ENCODE peak calls at places on chromosome 2, in eight cellular contexts. One of them, this sample, is unnamed. For H3K27me3, the result is how much of the 10 kb centered on the place peaks cover.

GRCh38 chr2:236743623-236744280 is 174.1 kb downstream of the ACKR3 start:
- DNase-seq in CD8-positive, alpha-beta T cell: no peak
- DNase-seq in HepG2: no peak
- DNase-seq in left lung: no peak
- DNase-seq in thoracic aorta: no peak
- DNase-seq in suprapubic skin: no peak
- DNase-seq in heart left ventricle: no peak
- DNase-seq in body of pancreas: no peak
- DNase-seq in this sample: no peak

GRCh38 chr2:109322646-109323045 is 193.6 kb downstream of the SH3RF3 start:
- DNase-seq in body of pancreas: no peak
- DNase-seq in HepG2: no peak
- DNase-seq in heart left ventricle: no peak
- DNase-seq in left lung: no peak
- DNase-seq in suprapubic skin: no peak
- DNase-seq in CD8-positive, alpha-beta T cell: no peak
- DNase-seq in thoracic aorta: no peak
- DNase-seq in this sample: no peak

GRCh38 chr2:161048317-161048716 is 111.9 kb upstream of the TANK start:
- DNase-seq in left lung: no peak
- DNase-seq in CD8-positive, alpha-beta T cell: no peak
- DNase-seq in heart left ventricle: no peak
- DNase-seq in thoracic aorta: no peak
- DNase-seq in suprapubic skin: no peak
- DNase-seq in body of pancreas: no peak
- DNase-seq in HepG2: no peak
- DNase-seq in this sample: no peak

GRCh38 chr2:226362991-226363390 is 436.6 kb downstream of the IRS1 start:
- DNase-seq in heart left ventricle: no peak
- DNase-seq in HepG2: no peak
- DNase-seq in left lung: no peak
- DNase-seq in suprapubic skin: no peak
- DNase-seq in body of pancreas: no peak
- DNase-seq in CD8-positive, alpha-beta T cell: no peak
- DNase-seq in thoracic aorta: no peak
- DNase-seq in this sample: no peak

GRCh38 chr2:195575879-195576391 is 81.1 kb upstream of the SLC39A10 start:
- DNase-seq in CD8-positive, alpha-beta T cell: no peak
- DNase-seq in suprapubic skin: no peak
- DNase-seq in body of pancreas: no peak
- DNase-seq in left lung: no peak
- DNase-seq in heart left ventricle: no peak
- DNase-seq in HepG2: peak
- DNase-seq in thoracic aorta: no peak
- DNase-seq in this sample: no peak

GRCh38 chr2:26340831-26341230 is 5.1 kb upstream of the SELENOI start:
- DNase-seq in body of pancreas: no peak
- DNase-seq in suprapubic skin: no peak
- DNase-seq in left lung: no peak
- DNase-seq in HepG2: no peak
- DNase-seq in thoracic aorta: no peak
- DNase-seq in CD8-positive, alpha-beta T cell: no peak
- DNase-seq in heart left ventricle: no peak
- DNase-seq in this sample: no peak

GRCh38 chr2:149018971-149019370 is 19.5 kb upstream of the LYPD6B start:
- DNase-seq in heart left ventricle: no peak
- DNase-seq in thoracic aorta: no peak
- DNase-seq in suprapubic skin: no peak
- DNase-seq in body of pancreas: no peak
- DNase-seq in CD8-positive, alpha-beta T cell: no peak
- DNase-seq in left lung: no peak
- DNase-seq in HepG2: no peak
- DNase-seq in this sample: no peak

GRCh38 chr2:94984964-94985575 is 40.4 kb upstream of the MAL start:
- DNase-seq in heart left ventricle: no peak
- DNase-seq in thoracic aorta: no peak
- DNase-seq in body of pancreas: no peak
- DNase-seq in suprapubic skin: no peak
- DNase-seq in CD8-positive, alpha-beta T cell: no peak
- DNase-seq in left lung: no peak
- DNase-seq in HepG2: no peak
- DNase-seq in this sample: no peak

GRCh38 chr2:88765154-88765948 is 73.9 kb downstream of the RPIA start:
- DNase-seq in suprapubic skin: no peak
- DNase-seq in left lung: no peak
- DNase-seq in CD8-positive, alpha-beta T cell: peak
- DNase-seq in thoracic aorta: no peak
- DNase-seq in body of pancreas: peak
- DNase-seq in HepG2: no peak
- DNase-seq in heart left ventricle: no peak
- DNase-seq in this sample: no peak

GRCh38 chr2:134307334-134307733 is 53.5 kb downstream of the MGAT5 start:
- DNase-seq in body of pancreas: no peak
- DNase-seq in CD8-positive, alpha-beta T cell: no peak
- DNase-seq in left lung: no peak
- DNase-seq in heart left ventricle: no peak
- DNase-seq in suprapubic skin: no peak
- DNase-seq in thoracic aorta: no peak
- DNase-seq in HepG2: no peak
- DNase-seq in this sample: no peak

GRCh38 chr2:124805060-124805459 is 780.0 kb downstream of the CNTNAP5 start:
- DNase-seq in body of pancreas: no peak
- DNase-seq in suprapubic skin: no peak
- DNase-seq in thoracic aorta: no peak
- DNase-seq in HepG2: no peak
- DNase-seq in CD8-positive, alpha-beta T cell: no peak
- DNase-seq in left lung: no peak
- DNase-seq in heart left ventricle: no peak
- DNase-seq in this sample: no peak

GRCh38 chr2:182715121-182715895 is 749 bp upstream of the DNAJC10 start:
- DNase-seq in left lung: no peak
- DNase-seq in suprapubic skin: no peak
- DNase-seq in heart left ventricle: no peak
- DNase-seq in HepG2: peak
- DNase-seq in body of pancreas: no peak
- DNase-seq in thoracic aorta: no peak
- DNase-seq in CD8-positive, alpha-beta T cell: no peak
- DNase-seq in this sample: no peak

GRCh38 chr2:171482877-171483276 is 39.4 kb upstream of the CYBRD1 start:
- DNase-seq in CD8-positive, alpha-beta T cell: no peak
- DNase-seq in thoracic aorta: no peak
- DNase-seq in HepG2: no peak
- DNase-seq in heart left ventricle: no peak
- DNase-seq in left lung: no peak
- DNase-seq in suprapubic skin: no peak
- DNase-seq in body of pancreas: no peak
- DNase-seq in this sample: no peak

GRCh38 chr2:113278812-113279139 is at the start of gene PAX8:
- DNase-seq in thoracic aorta: no peak
- DNase-seq in body of pancreas: no peak
- DNase-seq in suprapubic skin: no peak
- DNase-seq in CD8-positive, alpha-beta T cell: no peak
- DNase-seq in heart left ventricle: no peak
- DNase-seq in HepG2: no peak
- DNase-seq in left lung: no peak
- DNase-seq in this sample: no peak

GRCh38 chr2:216698291-216698690 is 2.9 kb upstream of the IGFBP5 start:
- DNase-seq in body of pancreas: no peak
- DNase-seq in left lung: no peak
- DNase-seq in CD8-positive, alpha-beta T cell: no peak
- DNase-seq in HepG2: no peak
- DNase-seq in suprapubic skin: no peak
- DNase-seq in heart left ventricle: no peak
- DNase-seq in thoracic aorta: no peak
- DNase-seq in this sample: no peak

GRCh38 chr2:195657634-195658540 is 861 bp downstream of the SLC39A10 start:
- DNase-seq in body of pancreas: peak
- DNase-seq in CD8-positive, alpha-beta T cell: peak
- DNase-seq in left lung: peak
- DNase-seq in HepG2: peak
- DNase-seq in thoracic aorta: peak
- DNase-seq in suprapubic skin: peak
- DNase-seq in heart left ventricle: peak
- DNase-seq in this sample: peak

GRCh38 chr2:70069049-70069448 is 18.2 kb upstream of the PCBP1 start:
- DNase-seq in body of pancreas: no peak
- DNase-seq in left lung: no peak
- DNase-seq in suprapubic skin: no peak
- DNase-seq in CD8-positive, alpha-beta T cell: peak
- DNase-seq in HepG2: peak
- DNase-seq in heart left ventricle: no peak
- DNase-seq in thoracic aorta: no peak
- DNase-seq in this sample: peak

GRCh38 chr2:30288576-30288975 is 57.2 kb downstream of the LBH start:
- DNase-seq in left lung: no peak
- DNase-seq in body of pancreas: no peak
- DNase-seq in thoracic aorta: no peak
- DNase-seq in CD8-positive, alpha-beta T cell: no peak
- DNase-seq in HepG2: no peak
- DNase-seq in heart left ventricle: no peak
- DNase-seq in suprapubic skin: no peak
- DNase-seq in this sample: no peak
- TF ChIP-seq CTCF in left lung: no peak
- TF ChIP-seq CTCF in body of pancreas: no peak
- TF ChIP-seq CTCF in thoracic aorta: no peak
- TF ChIP-seq CTCF in CD8-positive, alpha-beta T cell: no peak
- TF ChIP-seq CTCF in HepG2: no peak
- TF ChIP-seq CTCF in heart left ventricle: no peak
- TF ChIP-seq CTCF in suprapubic skin: no peak
- TF ChIP-seq CTCF in this sample: no peak

DNA sequence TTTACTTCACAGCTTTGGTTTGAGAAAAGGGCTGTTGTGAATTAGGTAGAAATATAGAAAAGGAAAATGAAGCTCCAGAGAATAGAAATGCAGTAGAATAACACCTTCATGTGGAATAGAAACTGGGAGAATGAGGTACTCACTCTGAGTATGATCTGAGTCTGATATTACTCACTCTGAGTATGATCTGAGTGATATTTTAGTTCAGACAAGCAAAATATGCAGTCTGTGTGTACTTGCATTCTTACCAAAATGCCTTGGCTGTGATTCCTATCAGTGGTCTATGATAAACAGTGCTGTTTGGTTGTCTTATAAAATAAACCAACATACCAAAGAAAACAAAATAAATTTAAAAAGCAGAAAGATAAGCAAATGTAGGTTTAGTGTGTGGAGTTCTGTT is 487.6 kb downstream of the THSD7B start:
- DNase-seq in HepG2: no peak
- DNase-seq in left lung: no peak
- DNase-seq in thoracic aorta: no peak
- DNase-seq in CD8-positive, alpha-beta T cell: no peak
- DNase-seq in heart left ventricle: no peak
- DNase-seq in suprapubic skin: no peak
- DNase-seq in body of pancreas: no peak
- DNase-seq in this sample: no peak
- H3K27ac ChIP-seq in HepG2: no peak
- H3K27ac ChIP-seq in left lung: no peak
- H3K27ac ChIP-seq in thoracic aorta: peak
- H3K27ac ChIP-seq in CD8-positive, alpha-beta T cell: no peak
- H3K27ac ChIP-seq in heart left ventricle: no peak
- H3K27ac ChIP-seq in suprapubic skin: no peak
- H3K27ac ChIP-seq in body of pancreas: no peak
- H3K27ac ChIP-seq in this sample: no peak

DNA sequence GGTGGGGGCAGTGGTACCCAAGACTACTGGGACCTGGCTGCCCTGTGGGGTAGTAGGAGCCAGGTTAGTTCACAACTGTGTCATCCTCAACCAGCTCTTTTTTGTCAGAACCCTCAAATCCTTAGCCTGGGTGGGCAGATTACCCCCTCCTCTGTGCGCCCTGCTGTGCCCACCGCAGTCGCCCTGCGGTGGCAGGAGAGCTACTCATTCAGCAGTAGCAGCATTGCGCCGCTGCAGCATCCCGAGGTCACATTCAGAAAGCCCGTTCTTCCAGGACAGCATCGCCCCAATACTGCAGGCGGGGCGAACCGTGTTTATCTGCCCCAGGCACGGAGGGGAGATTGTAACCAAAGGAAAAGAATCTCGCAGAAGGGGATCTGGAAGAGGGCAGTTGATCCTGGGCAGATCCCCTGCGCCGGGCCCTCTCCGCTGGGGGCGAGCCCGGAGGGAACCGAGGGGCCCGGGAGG is 13.0 kb downstream of the POU3F3 start:
- DNase-seq in HepG2: no peak
- DNase-seq in left lung: no peak
- DNase-seq in suprapubic skin: no peak
- DNase-seq in heart left ventricle: no peak
- DNase-seq in body of pancreas: no peak
- DNase-seq in thoracic aorta: no peak
- DNase-seq in CD8-positive, alpha-beta T cell: no peak
- DNase-seq in this sample: no peak
- H3K27me3 ChIP-seq in HepG2: half or more
- H3K27me3 ChIP-seq in left lung: half or more
- H3K27me3 ChIP-seq in suprapubic skin: half or more
- H3K27me3 ChIP-seq in heart left ventricle: half or more
- H3K27me3 ChIP-seq in body of pancreas: under half
- H3K27me3 ChIP-seq in thoracic aorta: under half
- H3K27me3 ChIP-seq in CD8-positive, alpha-beta T cell: under half
- H3K27me3 ChIP-seq in this sample: half or more

GRCh38 chr2:18267501-18267900 is 293.0 kb downstream of the RDH14 start:
- DNase-seq in left lung: no peak
- DNase-seq in CD8-positive, alpha-beta T cell: no peak
- DNase-seq in body of pancreas: no peak
- DNase-seq in HepG2: no peak
- DNase-seq in heart left ventricle: no peak
- DNase-seq in thoracic aorta: no peak
- DNase-seq in suprapubic skin: no peak
- DNase-seq in this sample: no peak

GRCh38 chr2:18268400-18268799 is 292.1 kb downstream of the RDH14 start:
- DNase-seq in thoracic aorta: no peak
- DNase-seq in left lung: no peak
- DNase-seq in CD8-positive, alpha-beta T cell: no peak
- DNase-seq in heart left ventricle: no peak
- DNase-seq in body of pancreas: no peak
- DNase-seq in suprapubic skin: no peak
- DNase-seq in HepG2: no peak
- DNase-seq in this sample: no peak

GRCh38 chr2:18265614-18266013 is 294.8 kb downstream of the RDH14 start:
- DNase-seq in thoracic aorta: no peak
- DNase-seq in heart left ventricle: no peak
- DNase-seq in body of pancreas: no peak
- DNase-seq in HepG2: no peak
- DNase-seq in CD8-positive, alpha-beta T cell: no peak
- DNase-seq in suprapubic skin: no peak
- DNase-seq in left lung: no peak
- DNase-seq in this sample: no peak

GRCh38 chr2:18262601-18263000 is 297.9 kb downstream of the RDH14 start:
- DNase-seq in body of pancreas: no peak
- DNase-seq in HepG2: no peak
- DNase-seq in suprapubic skin: no peak
- DNase-seq in left lung: no peak
- DNase-seq in thoracic aorta: no peak
- DNase-seq in heart left ventricle: no peak
- DNase-seq in CD8-positive, alpha-beta T cell: no peak
- DNase-seq in this sample: no peak

DNA sequence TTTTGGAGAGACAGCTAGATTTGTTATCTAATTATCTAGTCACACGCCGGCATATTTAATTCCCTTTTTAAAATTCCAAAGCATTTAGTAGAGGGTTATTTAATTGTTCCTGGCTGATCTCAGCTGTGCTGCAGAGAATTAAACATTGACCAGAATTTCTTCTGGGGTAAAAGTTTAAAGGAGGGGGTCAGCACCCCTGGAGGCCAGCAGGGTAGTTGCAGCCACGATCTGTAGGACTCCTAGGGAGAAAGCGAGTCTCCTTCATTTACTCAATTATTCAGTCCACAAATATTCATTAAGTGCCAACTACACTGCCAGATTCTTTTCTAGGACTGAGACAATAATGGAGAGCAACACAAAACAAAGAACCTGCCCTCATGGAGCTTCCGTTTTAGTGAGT is 294.3 kb downstream of the RDH14 start:
- DNase-seq in body of pancreas: no peak
- DNase-seq in HepG2: no peak
- DNase-seq in CD8-positive, alpha-beta T cell: no peak
- DNase-seq in suprapubic skin: no peak
- DNase-seq in thoracic aorta: no peak
- DNase-seq in left lung: no peak
- DNase-seq in heart left ventricle: no peak
- DNase-seq in this sample: no peak
- TF ChIP-seq CTCF in body of pancreas: no peak
- TF ChIP-seq CTCF in HepG2: no peak
- TF ChIP-seq CTCF in CD8-positive, alpha-beta T cell: no peak
- TF ChIP-seq CTCF in suprapubic skin: no peak
- TF ChIP-seq CTCF in thoracic aorta: no peak
- TF ChIP-seq CTCF in left lung: no peak
- TF ChIP-seq CTCF in heart left ventricle: peak
- TF ChIP-seq CTCF in this sample: no peak

This sample was measured in CD4-positive, alpha-beta T cell.